ENCODE peak calls at places on chromosomes 13 and 19, in five cellular contexts. Y is RWPE1; O is C1 segment of cervical spinal cord; Z is GM12891; E is stimulated activated CD4-positive, alpha-beta T cell treated with anti-CD3 and anti-CD28 coated beads, Interleukin-12 subunit alpha, Interleukin-12 subunit beta, amount 100 ng/mL, for 4 hours. F is an unnamed sample.

GRCh38 chr19:34120846-34121639 is 51.3 kb upstream of the LSM14A start:
- DNase-seq in Y (peak; percentile 46), O (no peak), Z (peak; percentile 42), E (peak; percentile 45), F (peak; percentile 70)

GRCh38 chr19:15251010-15251748 is 18.9 kb upstream of the EPHX3 start:
- DNase-seq in Y (peak; percentile 43), O (no peak), Z (no peak), E (no peak), F (peak; percentile 60)

GRCh38 chr19:29835447-29835846 is 23.7 kb downstream of the CCNE1 start:
- DNase-seq in Y (no peak), O (no peak), Z (no peak), E (no peak), F (no peak)

GRCh38 chr19:20503536-20503935 is 62.0 kb downstream of the ZNF737 start:
- DNase-seq in Y (peak; percentile 1), O (no peak), Z (no peak), E (no peak), F (no peak)

GRCh38 chr13:33934936-33935510 is 117.1 kb downstream of the RFC3 start:
- DNase-seq in Y (no peak), O (no peak), Z (no peak), E (no peak), F (no peak)

GRCh38 chr19:50968709-50969412 is 530 bp downstream of the KLK6 start:
- DNase-seq in Y (no peak), O (no peak), Z (no peak), E (no peak), F (no peak)

GRCh38 chr19:39969681-39970423 is 1.1 kb upstream of the PSMC4 start:
- DNase-seq in Y (no peak), O (no peak), Z (no peak), E (no peak), F (no peak)

GRCh38 chr13:99307247-99307646 is at the start of gene GPR183:
- DNase-seq in Y (no peak), O (no peak), Z (no peak), E (no peak), F (no peak)

GRCh38 chr13:24746618-24747247 is 17.2 kb upstream of the RNF17 start:
- DNase-seq in Y (no peak), O (no peak), Z (no peak), E (no peak), F (no peak)

GRCh38 chr13:44899967-44900366 is 89.3 kb downstream of the NUFIP1 start:
- DNase-seq in Y (no peak), O (no peak), Z (no peak), E (no peak), F (no peak)

GRCh38 chr13:76711515-76712182 is 174.6 kb downstream of the KCTD12 start:
- DNase-seq in Y (peak; percentile 72), O (no peak), Z (no peak), E (no peak), F (peak; percentile 90)

GRCh38 chr13:77310579-77311279 is 16.2 kb downstream of the MYCBP2 start:
- DNase-seq in Y (no peak), O (no peak), Z (no peak), E (no peak), F (no peak)

GRCh38 chr13:44904982-44905381 is 84.3 kb downstream of the NUFIP1 start:
- DNase-seq in Y (peak; percentile 57), O (no peak), Z (no peak), E (no peak), F (peak; percentile 94)

GRCh38 chr13:39509616-39510015 is 93.4 kb downstream of the LHFPL6 start:
- DNase-seq in Y (no peak), O (no peak), Z (no peak), E (no peak), F (no peak)

GRCh38 chr19:55392820-55393219 is 7.1 kb downstream of the RPL28 start:
- DNase-seq in Y (no peak), O (no peak), Z (no peak), E (no peak), F (no peak)

GRCh38 chr13:28204043-28204442 is 65.7 kb downstream of the PAN3 start:
- DNase-seq in Y (no peak), O (no peak), Z (no peak), E (no peak), F (no peak)

GRCh38 chr13:97945342-97945741 is 8.1 kb upstream of the IPO5 start:
- DNase-seq in Y (no peak), O (no peak), Z (no peak), E (no peak), F (no peak)

GRCh38 chr13:30020726-30021312 is 170.4 kb upstream of the UBL3 start:
- DNase-seq in Y (peak; percentile 37), O (no peak), Z (no peak), E (no peak), F (peak; percentile 30)

GRCh38 chr13:28140433-28141125 is 2.2 kb downstream of the PAN3 start:
- DNase-seq in Y (no peak), O (no peak), Z (no peak), E (no peak), F (no peak)

GRCh38 chr13:59746291-59746962 is 417.3 kb downstream of the DIAPH3 start:
- DNase-seq in Y (no peak), O (no peak), Z (no peak), E (no peak), F (peak; percentile 48)

GRCh38 chr19:342801-343421 is 1.7 kb downstream of the MIER2 start:
- DNase-seq in Y (peak; percentile 49), O (no peak), Z (no peak), E (no peak), F (peak; percentile 84)

GRCh38 chr19:1155352-1156304 is 18.4 kb downstream of the SBNO2 start:
- DNase-seq in Y (no peak), O (no peak), Z (no peak), E (no peak), F (no peak)

GRCh38 chr19:45767881-45768643 is 990 bp downstream of the SIX5 start:
- DNase-seq in Y (no peak), O (no peak), Z (peak; percentile 64), E (no peak), F (no peak)

GRCh38 chr19:53463263-53463662 is 4.3 kb upstream of the ZNF813 start:
- DNase-seq in Y (no peak), O (peak; percentile 41), Z (no peak), E (no peak), F (peak; percentile 6)

GRCh38 chr13:41547253-41548000 is 90.1 kb downstream of the RGCC start:
- DNase-seq in Y (no peak), O (peak; percentile 60), Z (no peak), E (no peak), F (peak; percentile 71)

F was measured in AG08395.